ENCODE peak calls at places on chromosome 10, in seven cellular contexts. One of them, this sample, is unnamed.

GRCh38 chr10:30834636-30835035 is 197.0 kb downstream of the ZNF438 start:
- DNase-seq in K562: no peak
- DNase-seq in GM12878: no peak
- DNase-seq in HepG2: no peak
- DNase-seq in SK-N-SH: no peak
- DNase-seq in HCT116: no peak
- DNase-seq in A549: no peak
- DNase-seq in this sample: no peak

GRCh38 chr10:72328829-72329204 is 25.9 kb downstream of the DNAJB12 start:
- DNase-seq in SK-N-SH: no peak
- DNase-seq in HCT116: no peak
- DNase-seq in HepG2: no peak
- DNase-seq in K562: no peak
- DNase-seq in A549: no peak
- DNase-seq in GM12878: no peak
- DNase-seq in this sample: no peak

GRCh38 chr10:70962686-70963085 is 74.3 kb upstream of the PCBD1 start:
- DNase-seq in K562: no peak
- DNase-seq in HepG2: no peak
- DNase-seq in GM12878: no peak
- DNase-seq in HCT116: no peak
- DNase-seq in A549: no peak
- DNase-seq in SK-N-SH: no peak
- DNase-seq in this sample: no peak

GRCh38 chr10:117188399-117188798 is 8.9 kb upstream of the KCNK18 start:
- DNase-seq in HCT116: no peak
- DNase-seq in SK-N-SH: no peak
- DNase-seq in GM12878: no peak
- DNase-seq in HepG2: no peak
- DNase-seq in K562: no peak
- DNase-seq in A549: no peak
- DNase-seq in this sample: no peak

GRCh38 chr10:109979215-109979614 is 28.6 kb upstream of the ADD3 start:
- DNase-seq in HCT116: no peak
- DNase-seq in HepG2: no peak
- DNase-seq in GM12878: no peak
- DNase-seq in SK-N-SH: no peak
- DNase-seq in K562: no peak
- DNase-seq in A549: no peak
- DNase-seq in this sample: no peak

GRCh38 chr10:112896722-112897121 is 53.3 kb upstream of the TCF7L2 start:
- DNase-seq in HepG2: no peak
- DNase-seq in A549: no peak
- DNase-seq in GM12878: no peak
- DNase-seq in HCT116: no peak
- DNase-seq in K562: no peak
- DNase-seq in SK-N-SH: no peak
- DNase-seq in this sample: no peak

GRCh38 chr10:70121281-70121949 is 11.2 kb downstream of the AIFM2 start:
- DNase-seq in K562: no peak
- DNase-seq in HepG2: no peak
- DNase-seq in GM12878: no peak
- DNase-seq in A549: no peak
- DNase-seq in SK-N-SH: no peak
- DNase-seq in HCT116: no peak
- DNase-seq in this sample: no peak

GRCh38 chr10:50033481-50033880 is 34.3 kb upstream of the WASHC2A start:
- DNase-seq in HepG2: no peak
- DNase-seq in GM12878: no peak
- DNase-seq in A549: no peak
- DNase-seq in K562: no peak
- DNase-seq in HCT116: no peak
- DNase-seq in SK-N-SH: no peak
- DNase-seq in this sample: no peak

GRCh38 chr10:35379226-35380137 is 43.2 kb downstream of the CCNY start:
- DNase-seq in HCT116: no peak
- DNase-seq in SK-N-SH: no peak
- DNase-seq in K562: peak; percentile 92
- DNase-seq in A549: no peak
- DNase-seq in HepG2: no peak
- DNase-seq in GM12878: peak; percentile 60
- DNase-seq in this sample: peak; percentile 67

GRCh38 chr10:17872191-17873091 is 63.3 kb downstream of the MRC1 start:
- DNase-seq in HepG2: peak; percentile 1
- DNase-seq in SK-N-SH: no peak
- DNase-seq in GM12878: no peak
- DNase-seq in K562: no peak
- DNase-seq in HCT116: peak; percentile 23
- DNase-seq in A549: peak; percentile 28
- DNase-seq in this sample: peak; percentile 42

GRCh38 chr10:116961305-116962251 is 43.4 kb downstream of the SHTN1 start:
- DNase-seq in SK-N-SH: peak; percentile 39
- DNase-seq in A549: no peak
- DNase-seq in GM12878: no peak
- DNase-seq in HepG2: no peak
- DNase-seq in HCT116: no peak
- DNase-seq in K562: peak; percentile 31
- DNase-seq in this sample: no peak

GRCh38 chr10:110208614-110209398 is 1.4 kb downstream of the MXI1 start:
- DNase-seq in K562: peak; percentile 31
- DNase-seq in HCT116: no peak
- DNase-seq in A549: peak; percentile 52
- DNase-seq in GM12878: no peak
- DNase-seq in SK-N-SH: peak; percentile 66
- DNase-seq in HepG2: no peak
- DNase-seq in this sample: no peak

GRCh38 chr10:113415246-113415645 is 137.6 kb upstream of the HABP2 start:
- DNase-seq in SK-N-SH: no peak
- DNase-seq in K562: no peak
- DNase-seq in A549: no peak
- DNase-seq in HepG2: no peak
- DNase-seq in GM12878: no peak
- DNase-seq in HCT116: no peak
- DNase-seq in this sample: no peak

GRCh38 chr10:72375585-72375984 is 20.9 kb upstream of the DNAJB12 start:
- DNase-seq in GM12878: no peak
- DNase-seq in HepG2: peak; percentile 53
- DNase-seq in A549: peak; percentile 40
- DNase-seq in SK-N-SH: no peak
- DNase-seq in HCT116: no peak
- DNase-seq in K562: peak; percentile 45
- DNase-seq in this sample: peak; percentile 53

GRCh38 chr10:80187465-80188409 is 17.6 kb downstream of the ANXA11 start:
- DNase-seq in K562: peak; percentile 57
- DNase-seq in A549: no peak
- DNase-seq in HCT116: no peak
- DNase-seq in SK-N-SH: no peak
- DNase-seq in HepG2: peak; percentile 13
- DNase-seq in GM12878: peak; percentile 56
- DNase-seq in this sample: no peak

GRCh38 chr10:13936826-13937225 is 350.1 kb downstream of the PRPF18 start:
- DNase-seq in A549: no peak
- DNase-seq in GM12878: no peak
- DNase-seq in K562: no peak
- DNase-seq in HepG2: no peak
- DNase-seq in HCT116: no peak
- DNase-seq in SK-N-SH: no peak
- DNase-seq in this sample: no peak

GRCh38 chr10:116669832-116670644 is 49.3 kb downstream of the PNLIPRP2 start:
- DNase-seq in HCT116: no peak
- DNase-seq in A549: no peak
- DNase-seq in GM12878: no peak
- DNase-seq in SK-N-SH: peak; percentile 77
- DNase-seq in K562: peak; percentile 59
- DNase-seq in HepG2: peak; percentile 39
- DNase-seq in this sample: peak; percentile 92

GRCh38 chr10:91683976-91684375 is 51.1 kb upstream of the PPP1R3C start:
- DNase-seq in GM12878: no peak
- DNase-seq in A549: peak; percentile 35
- DNase-seq in HCT116: no peak
- DNase-seq in K562: no peak
- DNase-seq in SK-N-SH: no peak
- DNase-seq in HepG2: no peak
- DNase-seq in this sample: peak; percentile 28

GRCh38 chr10:3544561-3544960 is 240.4 kb downstream of the KLF6 start:
- DNase-seq in HepG2: no peak
- DNase-seq in K562: no peak
- DNase-seq in GM12878: no peak
- DNase-seq in SK-N-SH: no peak
- DNase-seq in A549: no peak
- DNase-seq in HCT116: no peak
- DNase-seq in this sample: no peak

GRCh38 chr10:74099836-74100235 is 50.8 kb downstream of the AP3M1 start:
- DNase-seq in GM12878: no peak
- DNase-seq in K562: no peak
- DNase-seq in SK-N-SH: no peak
- DNase-seq in HCT116: no peak
- DNase-seq in A549: no peak
- DNase-seq in HepG2: no peak
- DNase-seq in this sample: no peak

GRCh38 chr10:31139497-31139896 is 107.8 kb upstream of the ZNF438 start:
- DNase-seq in GM12878: no peak
- DNase-seq in SK-N-SH: no peak
- DNase-seq in HCT116: no peak
- DNase-seq in K562: no peak
- DNase-seq in HepG2: no peak
- DNase-seq in A549: no peak
- DNase-seq in this sample: no peak

GRCh38 chr10:14486777-14487510 is 156.2 kb upstream of the FRMD4A start:
- DNase-seq in SK-N-SH: no peak
- DNase-seq in K562: no peak
- DNase-seq in HCT116: no peak
- DNase-seq in HepG2: no peak
- DNase-seq in GM12878: no peak
- DNase-seq in A549: peak; percentile 27
- DNase-seq in this sample: peak; percentile 32

GRCh38 chr10:133459454-133460207 is 5.9 kb downstream of the SCART1 start:
- DNase-seq in A549: no peak
- DNase-seq in GM12878: no peak
- DNase-seq in SK-N-SH: no peak
- DNase-seq in HCT116: no peak
- DNase-seq in K562: no peak
- DNase-seq in HepG2: no peak
- DNase-seq in this sample: peak; percentile 15
- TF ChIP-seq REST in A549: no peak
- TF ChIP-seq REST in GM12878: no peak
- TF ChIP-seq REST in SK-N-SH: no peak
- TF ChIP-seq REST in HCT116: no peak
- TF ChIP-seq REST in K562: no peak
- TF ChIP-seq REST in HepG2: no peak
- TF ChIP-seq REST in this sample: no peak

GRCh38 chr10:543862-544822 is 145.3 kb downstream of the DIP2C start:
- DNase-seq in A549: no peak
- DNase-seq in HCT116: no peak
- DNase-seq in SK-N-SH: no peak
- DNase-seq in K562: no peak
- DNase-seq in GM12878: no peak
- DNase-seq in HepG2: no peak
- DNase-seq in this sample: no peak
- H3K4me2 ChIP-seq in A549: no peak overlapping the region
- H3K4me2 ChIP-seq in HCT116: no peak overlapping the region
- H3K4me2 ChIP-seq in SK-N-SH: no peak overlapping the region
- H3K4me2 ChIP-seq in K562: no peak overlapping the region
- H3K4me2 ChIP-seq in GM12878: no peak overlapping the region
- H3K4me2 ChIP-seq in HepG2: no peak overlapping the region
- H3K4me2 ChIP-seq in this sample: no peak overlapping the region

GRCh38 chr10:101886521-101887312 is 43.1 kb upstream of the KCNIP2 start:
- DNase-seq in HepG2: no peak
- DNase-seq in HCT116: no peak
- DNase-seq in GM12878: no peak
- DNase-seq in K562: no peak
- DNase-seq in SK-N-SH: no peak
- DNase-seq in A549: no peak
- DNase-seq in this sample: no peak
- H3K4me1 ChIP-seq in HepG2: no peaks in the 10 kb centered on the region
- H3K4me1 ChIP-seq in HCT116: peaks cover 5% of the 10 kb centered on the region
- H3K4me1 ChIP-seq in GM12878: peaks cover 22% of the 10 kb centered on the region
- H3K4me1 ChIP-seq in K562: no peaks in the 10 kb centered on the region
- H3K4me1 ChIP-seq in SK-N-SH: no peaks in the 10 kb centered on the region
- H3K4me1 ChIP-seq in A549: no peaks in the 10 kb centered on the region
- H3K4me1 ChIP-seq in this sample: no peaks in the 10 kb centered on the region

GRCh38 chr10:121063744-121064143 is 212.6 kb downstream of the WDR11 start:
- DNase-seq in K562: no peak
- DNase-seq in SK-N-SH: no peak
- DNase-seq in GM12878: no peak
- DNase-seq in HCT116: no peak
- DNase-seq in HepG2: peak; percentile 88
- DNase-seq in A549: no peak
- DNase-seq in this sample: no peak
- TF ChIP-seq REST in K562: no peak
- TF ChIP-seq REST in SK-N-SH: no peak
- TF ChIP-seq REST in GM12878: no peak
- TF ChIP-seq REST in HCT116: no peak
- TF ChIP-seq REST in HepG2: no peak
- TF ChIP-seq REST in A549: no peak
- TF ChIP-seq REST in this sample: no peak

DNA sequence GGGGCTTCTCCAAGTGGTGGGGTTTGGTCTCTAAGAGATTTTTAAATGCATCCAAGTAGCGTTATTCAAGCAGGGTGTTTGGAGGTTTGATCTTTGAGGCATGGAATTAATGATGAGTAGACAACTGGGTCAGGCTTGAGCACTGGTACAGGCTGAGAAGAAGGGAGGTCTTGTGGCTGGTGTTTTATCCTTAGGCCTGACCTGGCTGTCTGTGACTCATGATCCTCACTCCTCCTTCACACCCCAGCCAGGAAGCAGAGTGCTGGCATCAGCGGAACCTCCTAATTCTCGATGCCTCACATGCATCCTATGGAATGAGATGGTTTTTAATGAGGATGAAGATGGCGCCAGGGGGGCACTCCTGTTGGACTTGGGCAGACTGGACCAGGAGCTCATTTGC is 3.4 kb downstream of the GOLGA7B start:
- DNase-seq in K562: no peak
- DNase-seq in A549: no peak
- DNase-seq in GM12878: no peak
- DNase-seq in HCT116: no peak
- DNase-seq in SK-N-SH: no peak
- DNase-seq in HepG2: no peak
- DNase-seq in this sample: no peak
- H3K4me2 ChIP-seq in K562: no peak overlapping the region
- H3K4me2 ChIP-seq in A549: no peak overlapping the region
- H3K4me2 ChIP-seq in GM12878: no peak overlapping the region
- H3K4me2 ChIP-seq in HCT116: no peak overlapping the region
- H3K4me2 ChIP-seq in SK-N-SH: no peak overlapping the region
- H3K4me2 ChIP-seq in HepG2: no peak overlapping the region
- H3K4me2 ChIP-seq in this sample: no peak overlapping the region